ENCODE peak calls at places on chromosome 9, in ten cellular contexts. One of them, this sample, is unnamed.

GRCh38 chr9:113955076-113955752 is 79.1 kb downstream of the ZNF618 start:
- DNase-seq in NCI-H460: no peak
- DNase-seq in activated T-cell treated with anti-CD3 and anti-CD28 coated beads, Interleukin-2, amount 50 U/mL, for 72 hours: no peak
- DNase-seq in astrocyte of the hippocampus: peak; percentile 65
- DNase-seq in NCI-H187 treated with DMSO at 0.1 percent for 48 hours: no peak
- DNase-seq in endothelial cell of umbilical vein: peak; percentile 49
- DNase-seq in H9: no peak
- DNase-seq in T-helper 1 cell: no peak
- DNase-seq in left ventricle myocardium inferior: no peak
- DNase-seq in neuronal stem cell: no peak
- DNase-seq in this sample: no peak

GRCh38 chr9:28031521-28032177 is 458.4 kb upstream of the C9orf72 start:
- DNase-seq in NCI-H460: no peak
- DNase-seq in neuronal stem cell: peak; percentile 51
- DNase-seq in astrocyte of the hippocampus: peak; percentile 23
- DNase-seq in NCI-H187 treated with DMSO at 0.1 percent for 48 hours: no peak
- DNase-seq in H9: no peak
- DNase-seq in activated T-cell treated with anti-CD3 and anti-CD28 coated beads, Interleukin-2, amount 50 U/mL, for 72 hours: no peak
- DNase-seq in endothelial cell of umbilical vein: no peak
- DNase-seq in T-helper 1 cell: no peak
- DNase-seq in left ventricle myocardium inferior: no peak
- DNase-seq in this sample: no peak

GRCh38 chr9:115018547-115019435 is 88.4 kb upstream of the TNFSF8 start:
- DNase-seq in left ventricle myocardium inferior: no peak
- DNase-seq in T-helper 1 cell: no peak
- DNase-seq in NCI-H187 treated with DMSO at 0.1 percent for 48 hours: no peak
- DNase-seq in activated T-cell treated with anti-CD3 and anti-CD28 coated beads, Interleukin-2, amount 50 U/mL, for 72 hours: peak; percentile 39
- DNase-seq in endothelial cell of umbilical vein: no peak
- DNase-seq in astrocyte of the hippocampus: peak; percentile 88
- DNase-seq in neuronal stem cell: no peak
- DNase-seq in NCI-H460: no peak
- DNase-seq in H9: no peak
- DNase-seq in this sample: peak; percentile 53

GRCh38 chr9:34463098-34463900 is 4.7 kb downstream of the DNAI1 start:
- DNase-seq in NCI-H460: no peak
- DNase-seq in activated T-cell treated with anti-CD3 and anti-CD28 coated beads, Interleukin-2, amount 50 U/mL, for 72 hours: peak; percentile 82
- DNase-seq in T-helper 1 cell: no peak
- DNase-seq in NCI-H187 treated with DMSO at 0.1 percent for 48 hours: no peak
- DNase-seq in astrocyte of the hippocampus: peak; percentile 33
- DNase-seq in neuronal stem cell: no peak
- DNase-seq in H9: no peak
- DNase-seq in endothelial cell of umbilical vein: no peak
- DNase-seq in left ventricle myocardium inferior: no peak
- DNase-seq in this sample: peak; percentile 88

GRCh38 chr9:132997591-132997990 is 19.1 kb downstream of the GFI1B start:
- DNase-seq in H9: no peak
- DNase-seq in T-helper 1 cell: no peak
- DNase-seq in endothelial cell of umbilical vein: no peak
- DNase-seq in activated T-cell treated with anti-CD3 and anti-CD28 coated beads, Interleukin-2, amount 50 U/mL, for 72 hours: no peak
- DNase-seq in neuronal stem cell: no peak
- DNase-seq in astrocyte of the hippocampus: no peak
- DNase-seq in NCI-H460: no peak
- DNase-seq in NCI-H187 treated with DMSO at 0.1 percent for 48 hours: no peak
- DNase-seq in left ventricle myocardium inferior: no peak
- DNase-seq in this sample: peak; percentile 93

GRCh38 chr9:105432247-105432857 is 15.5 kb upstream of the FSD1L start:
- DNase-seq in neuronal stem cell: no peak
- DNase-seq in NCI-H460: no peak
- DNase-seq in H9: no peak
- DNase-seq in T-helper 1 cell: no peak
- DNase-seq in endothelial cell of umbilical vein: no peak
- DNase-seq in astrocyte of the hippocampus: no peak
- DNase-seq in activated T-cell treated with anti-CD3 and anti-CD28 coated beads, Interleukin-2, amount 50 U/mL, for 72 hours: no peak
- DNase-seq in NCI-H187 treated with DMSO at 0.1 percent for 48 hours: no peak
- DNase-seq in left ventricle myocardium inferior: no peak
- DNase-seq in this sample: no peak

GRCh38 chr9:100098887-100099721 is at the start of the genes ERP44 and INVS:
- DNase-seq in T-helper 1 cell: peak; percentile 94
- DNase-seq in endothelial cell of umbilical vein: peak; percentile 99
- DNase-seq in neuronal stem cell: peak; percentile 98
- DNase-seq in activated T-cell treated with anti-CD3 and anti-CD28 coated beads, Interleukin-2, amount 50 U/mL, for 72 hours: peak; percentile 98
- DNase-seq in H9: peak; percentile 99
- DNase-seq in left ventricle myocardium inferior: peak; percentile 99
- DNase-seq in astrocyte of the hippocampus: peak; percentile 100
- DNase-seq in NCI-H187 treated with DMSO at 0.1 percent for 48 hours: peak; percentile 84
- DNase-seq in NCI-H460: peak; percentile 99
- DNase-seq in this sample: peak; percentile 100

GRCh38 chr9:72661401-72662135 is 140.2 kb downstream of the TMC1 start:
- DNase-seq in neuronal stem cell: no peak
- DNase-seq in endothelial cell of umbilical vein: no peak
- DNase-seq in T-helper 1 cell: no peak
- DNase-seq in NCI-H460: no peak
- DNase-seq in astrocyte of the hippocampus: peak; percentile 40
- DNase-seq in left ventricle myocardium inferior: no peak
- DNase-seq in H9: no peak
- DNase-seq in activated T-cell treated with anti-CD3 and anti-CD28 coated beads, Interleukin-2, amount 50 U/mL, for 72 hours: no peak
- DNase-seq in NCI-H187 treated with DMSO at 0.1 percent for 48 hours: no peak
- DNase-seq in this sample: peak; percentile 38

GRCh38 chr9:96617439-96618185 is 2.0 kb downstream of the CDC14B start:
- DNase-seq in astrocyte of the hippocampus: peak; percentile 22
- DNase-seq in H9: peak; percentile 31
- DNase-seq in endothelial cell of umbilical vein: no peak
- DNase-seq in NCI-H460: no peak
- DNase-seq in neuronal stem cell: no peak
- DNase-seq in left ventricle myocardium inferior: no peak
- DNase-seq in NCI-H187 treated with DMSO at 0.1 percent for 48 hours: no peak
- DNase-seq in T-helper 1 cell: no peak
- DNase-seq in activated T-cell treated with anti-CD3 and anti-CD28 coated beads, Interleukin-2, amount 50 U/mL, for 72 hours: no peak
- DNase-seq in this sample: no peak

GRCh38 chr9:38208206-38208901 is 139.3 kb upstream of the SHB start:
- DNase-seq in H9: no peak
- DNase-seq in NCI-H460: no peak
- DNase-seq in NCI-H187 treated with DMSO at 0.1 percent for 48 hours: no peak
- DNase-seq in T-helper 1 cell: no peak
- DNase-seq in astrocyte of the hippocampus: no peak
- DNase-seq in left ventricle myocardium inferior: no peak
- DNase-seq in activated T-cell treated with anti-CD3 and anti-CD28 coated beads, Interleukin-2, amount 50 U/mL, for 72 hours: no peak
- DNase-seq in endothelial cell of umbilical vein: no peak
- DNase-seq in neuronal stem cell: no peak
- DNase-seq in this sample: no peak

GRCh38 chr9:129383415-129384088 is 205.5 kb upstream of the IER5L start:
- DNase-seq in NCI-H187 treated with DMSO at 0.1 percent for 48 hours: no peak
- DNase-seq in T-helper 1 cell: peak; percentile 56
- DNase-seq in activated T-cell treated with anti-CD3 and anti-CD28 coated beads, Interleukin-2, amount 50 U/mL, for 72 hours: peak; percentile 72
- DNase-seq in left ventricle myocardium inferior: peak; percentile 88
- DNase-seq in NCI-H460: peak; percentile 53
- DNase-seq in neuronal stem cell: peak; percentile 38
- DNase-seq in endothelial cell of umbilical vein: peak; percentile 47
- DNase-seq in astrocyte of the hippocampus: peak; percentile 82
- DNase-seq in H9: peak; percentile 50
- DNase-seq in this sample: no peak

GRCh38 chr9:136776947-136777346 is 12.6 kb upstream of the LCN15 start:
- DNase-seq in NCI-H460: no peak
- DNase-seq in endothelial cell of umbilical vein: no peak
- DNase-seq in activated T-cell treated with anti-CD3 and anti-CD28 coated beads, Interleukin-2, amount 50 U/mL, for 72 hours: no peak
- DNase-seq in T-helper 1 cell: no peak
- DNase-seq in astrocyte of the hippocampus: no peak
- DNase-seq in neuronal stem cell: no peak
- DNase-seq in NCI-H187 treated with DMSO at 0.1 percent for 48 hours: no peak
- DNase-seq in left ventricle myocardium inferior: no peak
- DNase-seq in H9: no peak
- DNase-seq in this sample: no peak

GRCh38 chr9:3508531-3509374 is 17.0 kb downstream of the RFX3 start:
- DNase-seq in left ventricle myocardium inferior: no peak
- DNase-seq in neuronal stem cell: no peak
- DNase-seq in NCI-H187 treated with DMSO at 0.1 percent for 48 hours: peak; percentile 18
- DNase-seq in endothelial cell of umbilical vein: peak; percentile 44
- DNase-seq in activated T-cell treated with anti-CD3 and anti-CD28 coated beads, Interleukin-2, amount 50 U/mL, for 72 hours: no peak
- DNase-seq in astrocyte of the hippocampus: peak; percentile 58
- DNase-seq in NCI-H460: no peak
- DNase-seq in T-helper 1 cell: no peak
- DNase-seq in H9: no peak
- DNase-seq in this sample: peak; percentile 10

GRCh38 chr9:72465602-72466001 is 55.8 kb upstream of the TMC1 start:
- DNase-seq in left ventricle myocardium inferior: no peak
- DNase-seq in endothelial cell of umbilical vein: peak; percentile 72
- DNase-seq in NCI-H460: no peak
- DNase-seq in astrocyte of the hippocampus: no peak
- DNase-seq in NCI-H187 treated with DMSO at 0.1 percent for 48 hours: no peak
- DNase-seq in activated T-cell treated with anti-CD3 and anti-CD28 coated beads, Interleukin-2, amount 50 U/mL, for 72 hours: no peak
- DNase-seq in neuronal stem cell: no peak
- DNase-seq in T-helper 1 cell: no peak
- DNase-seq in H9: no peak
- DNase-seq in this sample: no peak

GRCh38 chr9:35748858-35749514 is at the start of the genes GBA2 and RGP1:
- DNase-seq in neuronal stem cell: peak; percentile 67
- DNase-seq in NCI-H460: peak; percentile 53
- DNase-seq in T-helper 1 cell: peak; percentile 64
- DNase-seq in NCI-H187 treated with DMSO at 0.1 percent for 48 hours: no peak
- DNase-seq in left ventricle myocardium inferior: peak; percentile 86
- DNase-seq in H9: peak; percentile 83
- DNase-seq in endothelial cell of umbilical vein: peak; percentile 75
- DNase-seq in astrocyte of the hippocampus: peak; percentile 90
- DNase-seq in activated T-cell treated with anti-CD3 and anti-CD28 coated beads, Interleukin-2, amount 50 U/mL, for 72 hours: peak; percentile 83
- DNase-seq in this sample: peak; percentile 89

GRCh38 chr9:128902351-128903078 is 18.3 kb upstream of the PHYHD1 start:
- DNase-seq in left ventricle myocardium inferior: peak; percentile 56
- DNase-seq in NCI-H187 treated with DMSO at 0.1 percent for 48 hours: no peak
- DNase-seq in H9: no peak
- DNase-seq in endothelial cell of umbilical vein: no peak
- DNase-seq in neuronal stem cell: no peak
- DNase-seq in T-helper 1 cell: peak; percentile 80
- DNase-seq in NCI-H460: no peak
- DNase-seq in activated T-cell treated with anti-CD3 and anti-CD28 coated beads, Interleukin-2, amount 50 U/mL, for 72 hours: peak; percentile 88
- DNase-seq in astrocyte of the hippocampus: no peak
- DNase-seq in this sample: peak; percentile 67

GRCh38 chr9:97501177-97501971 is at the start of gene TMOD1:
- DNase-seq in left ventricle myocardium inferior: peak; percentile 82
- DNase-seq in NCI-H187 treated with DMSO at 0.1 percent for 48 hours: no peak
- DNase-seq in activated T-cell treated with anti-CD3 and anti-CD28 coated beads, Interleukin-2, amount 50 U/mL, for 72 hours: peak; percentile 54
- DNase-seq in astrocyte of the hippocampus: peak; percentile 67
- DNase-seq in neuronal stem cell: peak; percentile 37
- DNase-seq in NCI-H460: peak; percentile 51
- DNase-seq in T-helper 1 cell: peak; percentile 20
- DNase-seq in endothelial cell of umbilical vein: peak; percentile 55
- DNase-seq in H9: peak; percentile 69
- DNase-seq in this sample: peak; percentile 86

GRCh38 chr9:113184509-113184908 is 33.7 kb downstream of the SLC31A2 start:
- DNase-seq in neuronal stem cell: no peak
- DNase-seq in T-helper 1 cell: no peak
- DNase-seq in NCI-H187 treated with DMSO at 0.1 percent for 48 hours: no peak
- DNase-seq in endothelial cell of umbilical vein: no peak
- DNase-seq in NCI-H460: no peak
- DNase-seq in astrocyte of the hippocampus: no peak
- DNase-seq in H9: no peak
- DNase-seq in activated T-cell treated with anti-CD3 and anti-CD28 coated beads, Interleukin-2, amount 50 U/mL, for 72 hours: no peak
- DNase-seq in left ventricle myocardium inferior: no peak
- DNase-seq in this sample: no peak

GRCh38 chr9:109315889-109316640 is 4.8 kb downstream of the EPB41L4B start:
- DNase-seq in NCI-H187 treated with DMSO at 0.1 percent for 48 hours: peak; percentile 45
- DNase-seq in neuronal stem cell: no peak
- DNase-seq in left ventricle myocardium inferior: peak; percentile 75
- DNase-seq in astrocyte of the hippocampus: peak; percentile 96
- DNase-seq in NCI-H460: peak; percentile 79
- DNase-seq in endothelial cell of umbilical vein: no peak
- DNase-seq in T-helper 1 cell: no peak
- DNase-seq in activated T-cell treated with anti-CD3 and anti-CD28 coated beads, Interleukin-2, amount 50 U/mL, for 72 hours: no peak
- DNase-seq in H9: no peak
- DNase-seq in this sample: peak; percentile 99

GRCh38 chr9:106203832-106204516 is 509.6 kb downstream of the TMEM38B start:
- DNase-seq in H9: peak; percentile 33
- DNase-seq in astrocyte of the hippocampus: no peak
- DNase-seq in NCI-H460: no peak
- DNase-seq in endothelial cell of umbilical vein: no peak
- DNase-seq in left ventricle myocardium inferior: no peak
- DNase-seq in T-helper 1 cell: no peak
- DNase-seq in activated T-cell treated with anti-CD3 and anti-CD28 coated beads, Interleukin-2, amount 50 U/mL, for 72 hours: no peak
- DNase-seq in NCI-H187 treated with DMSO at 0.1 percent for 48 hours: peak; percentile 11
- DNase-seq in neuronal stem cell: no peak
- DNase-seq in this sample: no peak

GRCh38 chr9:89021154-89021803 is 30.0 kb downstream of the S1PR3 start:
- DNase-seq in NCI-H460: peak; percentile 25
- DNase-seq in NCI-H187 treated with DMSO at 0.1 percent for 48 hours: no peak
- DNase-seq in activated T-cell treated with anti-CD3 and anti-CD28 coated beads, Interleukin-2, amount 50 U/mL, for 72 hours: no peak
- DNase-seq in neuronal stem cell: no peak
- DNase-seq in left ventricle myocardium inferior: no peak
- DNase-seq in astrocyte of the hippocampus: peak; percentile 93
- DNase-seq in endothelial cell of umbilical vein: peak; percentile 18
- DNase-seq in H9: no peak
- DNase-seq in T-helper 1 cell: no peak
- DNase-seq in this sample: peak; percentile 87

This sample was measured in Daoy.